ENCODE peak calls at places on chromosomes 16 and 17, in five cellular contexts. Y is NCI-H2171; X is activated CD4-positive, alpha-beta T cell treated with anti-CD3 and anti-CD28 coated beads, Interleukin-2, amount 50 U/mL, for 48 hours; P is activated T-cell treated with anti-CD3 and anti-CD28 coated beads, Interleukin-2, amount 50 U/mL, for 72 hours; G is body of pancreas. B is an unnamed sample.

GRCh38 chr17:76237859-76238313 is 2.4 kb downstream of the RNF157 start:
- DNase-seq in Y (no peak), P (no peak), X (no peak), G (no peak), B (no peak)

GRCh38 chr16:48526058-48526957 is 83.7 kb downstream of the N4BP1 start:
- DNase-seq in Y (no peak), X (peak; percentile 12), P (peak; percentile 38), G (peak; percentile 67), B (no peak)

GRCh38 chr17:49494399-49494798 is 694 bp upstream of the NGFR start:
- DNase-seq in P (no peak), X (no peak), G (no peak), Y (no peak), B (no peak)

GRCh38 chr17:7128174-7128573 is 13.6 kb upstream of the ASGR2 start:
- DNase-seq in X (no peak), Y (no peak), P (no peak), G (no peak), B (no peak)

GRCh38 chr17:3890082-3890892 is 2.6 kb downstream of the CAMKK1 start:
- DNase-seq in X (peak; percentile 22), G (peak; percentile 84), Y (peak; percentile 93), P (no peak), B (peak; percentile 97)

GRCh38 chr17:56898874-56899273 is 15.0 kb downstream of the TRIM25 start:
- DNase-seq in Y (no peak), G (no peak), X (no peak), P (no peak), B (no peak)

GRCh38 chr17:69082696-69083095 is 22.0 kb upstream of the ABCA9 start:
- DNase-seq in P (no peak), Y (no peak), G (no peak), X (no peak), B (no peak)

GRCh38 chr16:72789921-72790320 is 258.0 kb downstream of the ZFHX3 start:
- DNase-seq in Y (no peak), X (no peak), P (no peak), G (no peak), B (no peak)

GRCh38 chr17:78780852-78781338 is 1.2 kb downstream of the CYTH1 start:
- DNase-seq in X (no peak), G (no peak), Y (no peak), P (no peak), B (no peak)

GRCh38 chr17:29420128-29420527 is 30.0 kb downstream of the TAOK1 start:
- DNase-seq in G (no peak), P (no peak), Y (no peak), X (no peak), B (no peak)

GRCh38 chr16:63361032-63361624 is 1324.9 kb upstream of the CDH8 start:
- DNase-seq in Y (peak; percentile 34), G (peak; percentile 13), P (peak; percentile 1), X (no peak), B (peak; percentile 11)

GRCh38 chr17:17375826-17376225 is 72.7 kb downstream of the NT5M start:
- DNase-seq in G (no peak), X (no peak), Y (no peak), P (no peak), B (no peak)

GRCh38 chr16:50251375-50252081 is 14.8 kb upstream of the ADCY7 start:
- DNase-seq in Y (no peak), X (no peak), P (no peak), G (no peak), B (peak; percentile 75)

GRCh38 chr17:30323895-30324319 is 9.9 kb downstream of the TMIGD1 start:
- DNase-seq in Y (peak; percentile 35), G (peak; percentile 48), X (peak; percentile 37), P (peak; percentile 40), B (no peak)

GRCh38 chr17:40862985-40863733 is 3.9 kb downstream of the KRT12 start:
- DNase-seq in Y (no peak), P (peak; percentile 16), G (no peak), X (peak; percentile 10), B (no peak)

GRCh38 chr17:80513892-80514291 is 30.7 kb upstream of the RPTOR start:
- DNase-seq in G (no peak), X (no peak), Y (no peak), P (no peak), B (peak; percentile 55)

GRCh38 chr17:251531-251930 is 70.1 kb upstream of the DOC2B start:
- DNase-seq in X (no peak), P (no peak), G (peak; percentile 5), Y (no peak), B (no peak)

GRCh38 chr17:38897176-38897575 is 27.3 kb downstream of the LASP1 start:
- DNase-seq in X (no peak), Y (no peak), G (peak; percentile 53), P (no peak), B (no peak)

GRCh38 chr17:82424001-82424862 is 5.8 kb upstream of the OGFOD3 start:
- DNase-seq in X (peak; percentile 72), Y (no peak), P (peak; percentile 64), G (no peak), B (peak; percentile 51)

GRCh38 chr17:50495217-50495823 is 12.9 kb upstream of the MYCBPAP start:
- DNase-seq in P (no peak), Y (no peak), X (no peak), G (no peak), B (no peak)

GRCh38 chr16:67636713-67637112 is 8.2 kb upstream of the CARMIL2 start:
- DNase-seq in G (no peak), P (no peak), Y (no peak), X (no peak), B (no peak)

GRCh38 chr16:1964046-1964505 is 550 bp downstream of the RPS2 start:
- DNase-seq in G (no peak), P (no peak), X (peak; percentile 41), Y (no peak), B (no peak)

GRCh38 chr16:88686439-88687253 is at the start of gene SNAI3:
- DNase-seq in Y (peak; percentile 81), X (peak; percentile 92), G (peak; percentile 85), P (peak; percentile 96), B (peak; percentile 93)

B was measured in H54.